ENCODE peak calls at places on chromosome 15, in eight cellular contexts. Y, I, K, D, M, S, W and L are unnamed samples.

GRCh38 chr15:51696566-51696965 is 15.3 kb downstream of the SCG3 start:
- DNase-seq in S (no peak), M (no peak), W (no peak), Y (no peak), K (no peak), D (no peak), I (no peak), L (no peak)

GRCh38 chr15:66004618-66005262 is 135.4 kb downstream of the RAB11A start:
- DNase-seq in Y (no peak), K (no peak), W (peak; percentile 31), I (peak; percentile 62), M (peak; percentile 28), D (no peak), S (peak; percentile 40), L (peak; percentile 32)

GRCh38 chr15:74129411-74130088 is 836 bp upstream of the ISLR2 start:
- DNase-seq in K (no peak), M (no peak), D (no peak), S (no peak), I (no peak), W (no peak), Y (no peak), L (no peak)

GRCh38 chr15:92053727-92054316 is 200.3 kb downstream of the SLCO3A1 start:
- DNase-seq in D (peak; percentile 74), I (no peak), W (no peak), K (no peak), S (no peak), Y (no peak), M (no peak), L (no peak)

GRCh38 chr15:95254263-95254662 is 1022.9 kb downstream of the MCTP2 start:
- DNase-seq in Y (no peak), S (no peak), I (no peak), W (no peak), D (no peak), M (no peak), K (no peak), L (no peak)

GRCh38 chr15:24856397-24857093 is 98.2 kb upstream of the SNRPN start:
- DNase-seq in K (no peak), M (no peak), W (peak; percentile 79), S (no peak), I (no peak), D (no peak), Y (no peak), L (no peak)

GRCh38 chr15:68536331-68537095 is 42.3 kb upstream of the CORO2B start:
- DNase-seq in I (no peak), W (peak; percentile 98), M (no peak), K (no peak), D (no peak), S (peak; percentile 10), Y (no peak), L (no peak)

GRCh38 chr15:82108489-82109078 is 62.8 kb upstream of the MEX3B start:
- DNase-seq in S (peak; percentile 78), Y (peak; percentile 61), K (no peak), I (peak; percentile 82), M (peak; percentile 79), D (peak; percentile 92), W (peak; percentile 50), L (peak; percentile 71)

GRCh38 chr15:35399901-35400300 is 146.1 kb downstream of the DPH6 start:
- DNase-seq in K (no peak), M (no peak), D (no peak), Y (no peak), S (no peak), I (no peak), W (no peak), L (no peak)

GRCh38 chr15:43966646-43967045 is 139.8 kb downstream of the WDR76 start:
- DNase-seq in S (no peak), M (no peak), Y (no peak), D (no peak), W (peak; percentile 54), I (no peak), K (no peak), L (no peak)

GRCh38 chr15:71329509-71330260 is 214.4 kb downstream of the THSD4 start:
- DNase-seq in W (peak; percentile 46), Y (peak; percentile 48), M (no peak), K (no peak), S (no peak), I (no peak), D (no peak), L (no peak)

GRCh38 chr15:92846716-92847115 is 53.4 kb upstream of the CHD2 start:
- DNase-seq in Y (no peak), M (no peak), W (peak; percentile 75), D (no peak), I (no peak), S (no peak), K (no peak), L (no peak)

DNA sequence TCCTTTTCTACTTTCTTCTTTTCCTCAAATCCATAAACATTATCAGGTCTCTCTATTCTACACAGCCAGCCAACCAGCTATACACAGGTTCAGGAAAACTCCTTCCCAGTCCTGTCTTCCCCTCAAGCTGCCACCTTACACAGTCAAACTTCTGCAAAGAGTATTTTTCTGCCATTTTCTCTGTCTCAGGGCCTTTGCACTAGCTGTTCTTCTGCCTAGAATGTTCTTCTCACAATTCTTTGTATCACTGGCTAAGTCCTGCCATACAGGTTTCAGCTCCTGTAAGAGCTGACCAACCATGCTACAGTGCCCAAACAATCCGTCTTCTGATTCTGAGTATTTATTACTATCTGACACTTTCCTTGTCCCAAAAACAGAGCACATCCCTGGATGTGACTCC is 278.3 kb upstream of the ICE2 start:
- DNase-seq in K (no peak), W (no peak), I (no peak), Y (no peak), M (no peak), D (no peak), S (no peak), L (no peak)
- TF ChIP-seq POLR2A in K (no peak), W (no peak), I (no peak), Y (no peak), M (no peak), D (no peak), S (no peak), L (no peak)

DNA sequence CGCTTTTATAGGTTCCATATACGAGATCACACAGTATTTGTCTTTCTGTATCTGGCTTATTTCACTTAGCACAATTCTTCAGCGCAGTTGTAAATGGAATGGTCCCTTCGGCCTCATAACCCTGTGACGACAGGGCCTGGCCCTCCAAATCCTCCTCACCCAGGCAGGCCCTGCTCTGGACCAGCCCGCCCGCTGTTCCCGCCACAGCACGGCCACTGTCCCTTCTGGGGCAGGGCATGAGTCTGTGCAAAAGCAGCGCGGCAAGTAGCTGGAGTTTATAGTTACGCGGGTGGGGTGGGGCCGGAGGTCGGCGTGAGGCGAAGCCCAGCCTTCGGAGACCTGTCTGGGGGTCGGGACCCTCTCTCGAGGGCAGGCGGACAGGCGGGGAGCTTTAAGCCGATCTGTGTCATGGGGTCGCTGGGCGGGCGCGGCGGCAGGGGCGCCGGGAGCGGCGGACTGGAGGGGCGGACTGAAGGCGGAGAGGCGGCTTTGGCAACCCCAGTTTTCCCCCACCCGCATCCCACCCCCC is 543 bp downstream of the ARPIN start:
- DNase-seq in D (peak; percentile 92), M (peak; percentile 63), S (no peak), W (no peak), Y (peak; percentile 70), K (no peak), I (no peak), L (no peak)
- TF ChIP-seq POLR2A in D (no peak), M (peak; percentile 69), S (no peak), W (no peak), Y (no peak), K (no peak), I (no peak), L (no peak)

DNA sequence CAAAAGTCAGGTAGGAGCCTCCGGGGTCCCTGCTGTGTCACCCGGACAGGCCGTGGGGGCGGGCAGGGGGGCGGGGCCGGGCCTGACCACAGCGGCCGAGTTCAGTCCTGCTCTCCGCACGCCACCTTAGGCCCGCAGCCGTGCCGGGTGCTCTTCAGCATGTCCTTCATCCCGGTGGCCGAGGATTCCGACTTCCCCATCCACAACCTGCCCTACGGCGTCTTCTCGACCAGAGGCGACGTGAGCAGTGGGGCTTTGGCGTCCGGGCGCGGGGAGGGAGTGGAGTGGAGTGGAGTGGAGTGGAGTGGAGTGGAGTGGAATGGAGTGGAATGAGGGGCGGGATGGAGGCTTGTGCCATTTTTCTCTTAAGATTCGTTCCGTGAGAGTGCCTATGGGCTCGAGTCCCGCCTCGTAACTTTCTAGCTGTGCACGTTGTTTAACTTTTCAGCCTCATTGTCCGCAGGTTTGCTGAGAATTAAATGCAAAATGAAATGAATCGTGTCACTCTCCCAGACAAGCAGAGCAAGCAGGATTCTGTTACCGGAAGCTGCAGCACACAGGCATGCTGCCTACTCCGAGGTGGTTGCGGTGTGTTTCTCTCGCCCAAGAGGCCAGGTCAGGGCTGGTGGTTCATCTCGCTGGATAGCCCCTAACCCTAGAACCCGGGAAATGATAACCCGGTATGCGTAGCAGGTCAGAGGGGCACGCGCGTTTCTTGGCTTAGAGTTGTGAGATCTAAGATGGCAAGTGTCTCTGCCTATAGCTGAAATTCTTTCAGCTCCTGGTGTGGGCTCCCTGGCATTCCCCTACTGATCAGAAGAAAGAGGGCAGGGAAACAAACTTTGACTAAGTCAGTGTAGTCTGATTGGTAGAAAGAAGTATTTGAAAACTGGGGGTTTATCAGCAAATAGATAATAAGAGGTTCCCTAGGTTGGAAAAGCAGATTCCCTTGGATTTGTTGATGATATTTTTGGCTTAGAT is at the start of gene FAH:
- DNase-seq in D (peak; percentile 92), K (no peak), W (peak; percentile 53), I (no peak), Y (peak; percentile 44), M (peak; percentile 28), S (peak; percentile 73), L (no peak)
- TF ChIP-seq POLR2A in D (no peak), K (peak; percentile 77), W (no peak), I (peak; percentile 75), Y (no peak), M (peak; percentile 37), S (peak; percentile 32), L (peak; percentile 36)

GRCh38 chr15:60592386-60593339 is 113.7 kb upstream of the ICE2 start:
- DNase-seq in D (peak; percentile 98), K (no peak), S (peak; percentile 78), M (peak; percentile 89), Y (peak; percentile 92), W (peak; percentile 68), I (peak; percentile 44), L (peak; percentile 66)

GRCh38 chr15:60591491-60592385 is 112.8 kb upstream of the ICE2 start:
- DNase-seq in W (no peak), D (peak; percentile 92), M (peak; percentile 58), I (no peak), Y (peak; percentile 40), K (no peak), S (peak; percentile 62), L (peak; percentile 46)

GRCh38 chr15:60589253-60589652 is 110.3 kb upstream of the ICE2 start:
- DNase-seq in M (no peak), Y (no peak), I (no peak), S (no peak), W (no peak), D (no peak), K (no peak), L (no peak)

GRCh38 chr15:60589728-60590127 is 110.8 kb upstream of the ICE2 start:
- DNase-seq in K (no peak), W (peak; percentile 21), S (no peak), I (no peak), Y (no peak), D (no peak), M (no peak), L (no peak)

DNA sequence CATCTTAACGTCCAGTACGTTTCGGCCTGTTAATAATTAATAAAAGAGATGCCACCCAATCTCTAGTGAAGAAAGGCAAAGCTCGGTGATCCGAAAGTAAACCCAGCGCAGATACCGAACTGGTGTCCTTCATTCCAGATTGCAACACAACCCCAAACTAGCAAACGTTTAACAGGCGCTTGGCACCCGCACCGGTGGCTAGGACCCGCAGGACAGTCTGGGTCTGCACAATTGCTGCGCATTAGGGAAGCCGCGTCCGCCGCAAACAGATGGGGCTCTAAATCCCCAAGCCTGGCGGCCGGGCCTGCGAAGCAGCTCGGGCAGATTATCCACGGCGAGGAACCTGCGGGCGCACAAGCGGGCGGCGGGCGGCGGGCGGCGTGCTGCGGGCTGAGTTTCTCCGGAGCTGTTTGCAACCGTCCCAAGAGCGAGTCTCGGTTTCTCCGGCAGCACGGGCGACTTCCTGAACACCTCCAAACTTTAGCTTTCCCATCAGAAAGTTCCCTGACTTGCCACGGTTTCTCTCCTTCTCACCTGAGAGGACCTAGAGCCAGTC is 112.1 kb upstream of the ICE2 start:
- DNase-seq in M (peak; percentile 65), Y (peak; percentile 31), D (peak; percentile 92), K (no peak), I (no peak), W (peak; percentile 36), S (peak; percentile 68), L (peak; percentile 25)
- TF ChIP-seq POLR2A in M (peak; percentile 80), Y (no peak), D (no peak), K (no peak), I (no peak), W (no peak), S (no peak), L (no peak)